ENCODE peak calls at places on chromosomes 12 and 14, in six cellular contexts. S, F, I, P, L and C are unnamed samples.

GRCh38 chr12:52493172-52493571 is at the start of gene KRT6A:
- DNase-seq in S (no peak), F (no peak), I (no peak), P (no peak), L (no peak), C (no peak)

GRCh38 chr12:112151766-112152541 is 26.6 kb downstream of the TRAFD1 start:
- DNase-seq in S (no peak), F (no peak), I (peak; percentile 38), P (no peak), L (no peak), C (no peak)

GRCh38 chr14:96264200-96264553 is 8.2 kb downstream of the BDKRB1 start:
- DNase-seq in S (no peak), F (no peak), I (no peak), P (no peak), L (no peak), C (no peak)

GRCh38 chr12:2358986-2359658 is 306.3 kb downstream of the CACNA1C start:
- DNase-seq in S (no peak), F (no peak), I (no peak), P (no peak), L (no peak), C (no peak)

GRCh38 chr14:70721542-70721941 is 79.8 kb downstream of the TTC9 start:
- DNase-seq in S (no peak), F (peak; percentile 16), I (no peak), P (peak; percentile 13), L (no peak), C (no peak)

GRCh38 chr12:69024907-69025306 is 91.9 kb upstream of the CPM start:
- DNase-seq in S (no peak), F (peak; percentile 57), I (no peak), P (peak; percentile 71), L (no peak), C (no peak)

GRCh38 chr12:54865683-54866324 is 11.5 kb downstream of the MUCL1 start:
- DNase-seq in S (no peak), F (no peak), I (no peak), P (no peak), L (no peak), C (no peak)

GRCh38 chr12:11797317-11797913 is 147.9 kb downstream of the ETV6 start:
- DNase-seq in S (no peak), F (peak; percentile 77), I (no peak), P (peak; percentile 74), L (no peak), C (no peak)

GRCh38 chr14:49545071-49545470 is 41.1 kb downstream of the RPS29 start:
- DNase-seq in S (no peak), F (no peak), I (no peak), P (peak; percentile 67), L (no peak), C (no peak)

GRCh38 chr12:102480401-102480800 is at the start of gene IGF1:
- DNase-seq in S (no peak), F (peak; percentile 60), I (no peak), P (peak; percentile 18), L (no peak), C (no peak)

GRCh38 chr12:53065975-53066593 is 13.1 kb downstream of the SPRYD3 start:
- DNase-seq in S (no peak), F (peak; percentile 71), I (peak; percentile 77), P (peak; percentile 77), L (peak; percentile 80), C (peak; percentile 64)

GRCh38 chr12:10220398-10221077 is 7.9 kb downstream of the GABARAPL1 start:
- DNase-seq in S (no peak), F (peak; percentile 24), I (no peak), P (peak; percentile 23), L (no peak), C (no peak)

GRCh38 chr12:6069452-6070093 is 54.9 kb downstream of the VWF start:
- DNase-seq in S (no peak), F (peak; percentile 85), I (peak; percentile 20), P (peak; percentile 82), L (peak; percentile 14), C (no peak)

GRCh38 chr14:76719664-76720063 is 41.6 kb upstream of the VASH1 start:
- DNase-seq in S (no peak), F (no peak), I (no peak), P (no peak), L (no peak), C (no peak)

GRCh38 chr12:106582661-106583577 is at the start of gene RFX4:
- DNase-seq in S (no peak), F (no peak), I (no peak), P (peak; percentile 8), L (no peak), C (no peak)

GRCh38 chr14:38788060-38788459 is 315.0 kb downstream of the SEC23A start:
- DNase-seq in S (no peak), F (no peak), I (no peak), P (no peak), L (no peak), C (no peak)

GRCh38 chr12:66087365-66087943 is 43.1 kb downstream of the LLPH start:
- DNase-seq in S (peak; percentile 1), F (peak; percentile 65), I (peak; percentile 47), P (peak; percentile 70), L (peak; percentile 46), C (peak; percentile 35)

GRCh38 chr14:82009993-82010392 is 476.3 kb upstream of the SEL1L start:
- DNase-seq in S (no peak), F (no peak), I (peak; percentile 92), P (no peak), L (no peak), C (no peak)

GRCh38 chr12:109549613-109550309 is 23.5 kb downstream of the MMAB start:
- DNase-seq in S (no peak), F (no peak), I (no peak), P (no peak), L (no peak), C (no peak)